ENCODE peak calls at places on chromosomes 1 and 21, in four cellular contexts. One of them, this sample, is unnamed.

GRCh38 chr21:29453511-29453910 is 154.8 kb downstream of the BACH1 start:
- DNase-seq in uterus: no peak
- DNase-seq in mesendoderm: no peak
- DNase-seq in SK-N-SH: no peak
- DNase-seq in this sample: no peak

GRCh38 chr21:16071082-16071481 is 341.3 kb downstream of the USP25 start:
- DNase-seq in SK-N-SH: peak
- DNase-seq in mesendoderm: peak
- DNase-seq in uterus: peak
- DNase-seq in this sample: peak

GRCh38 chr21:34520769-34521508 is 8.9 kb upstream of the KCNE1 start:
- DNase-seq in mesendoderm: no peak
- DNase-seq in uterus: no peak
- DNase-seq in SK-N-SH: no peak
- DNase-seq in this sample: no peak

GRCh38 chr1:1237874-1238701 is 6.1 kb downstream of the B3GALT6 start:
- DNase-seq in uterus: no peak
- DNase-seq in mesendoderm: no peak
- DNase-seq in SK-N-SH: no peak
- DNase-seq in this sample: no peak

GRCh38 chr1:242196101-242196500 is 197.2 kb upstream of the MAP1LC3C start:
- DNase-seq in uterus: no peak
- DNase-seq in SK-N-SH: no peak
- DNase-seq in mesendoderm: peak
- DNase-seq in this sample: no peak

GRCh38 chr21:10272216-10272615 is 249.2 kb upstream of the TPTE start:
- DNase-seq in SK-N-SH: no peak
- DNase-seq in mesendoderm: peak
- DNase-seq in uterus: no peak
- DNase-seq in this sample: no peak

GRCh38 chr1:93022580-93022979 is 56.5 kb upstream of the MTF2 start:
- DNase-seq in uterus: no peak
- DNase-seq in mesendoderm: no peak
- DNase-seq in SK-N-SH: no peak
- DNase-seq in this sample: no peak

GRCh38 chr1:157880621-157881020 is 39.0 kb upstream of the CD5L start:
- DNase-seq in SK-N-SH: no peak
- DNase-seq in mesendoderm: peak
- DNase-seq in uterus: no peak
- DNase-seq in this sample: no peak

GRCh38 chr1:53641481-53642214 is 97.3 kb downstream of the GLIS1 start:
- DNase-seq in mesendoderm: no peak
- DNase-seq in uterus: no peak
- DNase-seq in SK-N-SH: peak
- DNase-seq in this sample: no peak

GRCh38 chr1:230570724-230571390 is 71.4 kb upstream of the COG2 start:
- DNase-seq in uterus: no peak
- DNase-seq in SK-N-SH: no peak
- DNase-seq in mesendoderm: no peak
- DNase-seq in this sample: no peak

GRCh38 chr1:1763657-1764621 is 14.3 kb downstream of the NADK start:
- DNase-seq in SK-N-SH: no peak
- DNase-seq in uterus: no peak
- DNase-seq in mesendoderm: no peak
- DNase-seq in this sample: peak

GRCh38 chr1:12407050-12407961 is 177.5 kb downstream of the VPS13D start:
- DNase-seq in uterus: peak
- DNase-seq in mesendoderm: no peak
- DNase-seq in SK-N-SH: peak
- DNase-seq in this sample: no peak

GRCh38 chr1:67573481-67573880 is 111.5 kb upstream of the GADD45A start:
- DNase-seq in mesendoderm: no peak
- DNase-seq in SK-N-SH: no peak
- DNase-seq in uterus: no peak
- DNase-seq in this sample: no peak

GRCh38 chr1:109167114-109167513 is 46.6 kb upstream of the SARS1 start:
- DNase-seq in uterus: no peak
- DNase-seq in mesendoderm: no peak
- DNase-seq in SK-N-SH: no peak
- DNase-seq in this sample: no peak

GRCh38 chr1:18225236-18225904 is 117.8 kb downstream of the IGSF21 start:
- DNase-seq in uterus: no peak
- DNase-seq in SK-N-SH: no peak
- DNase-seq in mesendoderm: no peak
- DNase-seq in this sample: no peak

GRCh38 chr1:110916669-110917306 is 43.8 kb downstream of the CD53 start:
- DNase-seq in uterus: no peak
- DNase-seq in mesendoderm: peak
- DNase-seq in SK-N-SH: no peak
- DNase-seq in this sample: no peak

GRCh38 chr1:214124281-214124805 is 136.6 kb downstream of the PROX1 start:
- DNase-seq in uterus: no peak
- DNase-seq in SK-N-SH: peak
- DNase-seq in mesendoderm: no peak
- DNase-seq in this sample: no peak

GRCh38 chr1:43708006-43708412 is 673 bp downstream of the ST3GAL3 start:
- DNase-seq in uterus: no peak
- DNase-seq in mesendoderm: peak
- DNase-seq in SK-N-SH: no peak
- DNase-seq in this sample: no peak

GRCh38 chr1:240170806-240171205 is 79.1 kb downstream of the FMN2 start:
- DNase-seq in SK-N-SH: no peak
- DNase-seq in mesendoderm: no peak
- DNase-seq in uterus: no peak
- DNase-seq in this sample: no peak

GRCh38 chr1:10475510-10475909 is 760 bp downstream of the PEX14 start:
- DNase-seq in uterus: no peak
- DNase-seq in mesendoderm: no peak
- DNase-seq in SK-N-SH: peak
- DNase-seq in this sample: no peak

GRCh38 chr1:37734629-37735591 is 30.0 kb downstream of the EPHA10 start:
- DNase-seq in mesendoderm: peak
- DNase-seq in SK-N-SH: no peak
- DNase-seq in uterus: no peak
- DNase-seq in this sample: no peak
- H3K27ac ChIP-seq in mesendoderm: no peak
- H3K27ac ChIP-seq in SK-N-SH: no peak
- H3K27ac ChIP-seq in uterus: no peak
- H3K27ac ChIP-seq in this sample: no peak

DNA sequence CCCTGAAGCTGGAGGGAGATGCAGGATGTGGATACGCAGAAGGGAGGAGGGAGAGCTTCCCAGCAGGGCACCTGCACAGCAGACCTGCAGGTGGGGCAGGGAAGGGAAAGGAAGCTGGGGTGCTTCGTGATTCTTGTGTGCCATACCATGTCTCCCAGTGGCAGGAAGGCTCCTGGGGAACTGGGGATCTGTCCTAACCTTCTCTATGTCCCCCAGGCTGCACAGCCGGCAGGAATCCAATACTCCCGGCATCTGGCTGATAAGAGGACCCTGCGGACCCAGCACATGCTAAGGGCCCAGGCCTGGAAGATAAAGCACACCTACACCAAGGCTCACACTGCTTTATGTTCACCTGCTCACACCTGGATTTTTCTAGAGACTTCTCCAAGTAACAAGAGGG is 79.4 kb downstream of the ITPKB start:
- DNase-seq in uterus: no peak
- DNase-seq in SK-N-SH: no peak
- DNase-seq in mesendoderm: no peak
- DNase-seq in this sample: no peak
- H3K27ac ChIP-seq in uterus: no peak
- H3K27ac ChIP-seq in SK-N-SH: no peak
- H3K27ac ChIP-seq in mesendoderm: no peak
- H3K27ac ChIP-seq in this sample: no peak

DNA sequence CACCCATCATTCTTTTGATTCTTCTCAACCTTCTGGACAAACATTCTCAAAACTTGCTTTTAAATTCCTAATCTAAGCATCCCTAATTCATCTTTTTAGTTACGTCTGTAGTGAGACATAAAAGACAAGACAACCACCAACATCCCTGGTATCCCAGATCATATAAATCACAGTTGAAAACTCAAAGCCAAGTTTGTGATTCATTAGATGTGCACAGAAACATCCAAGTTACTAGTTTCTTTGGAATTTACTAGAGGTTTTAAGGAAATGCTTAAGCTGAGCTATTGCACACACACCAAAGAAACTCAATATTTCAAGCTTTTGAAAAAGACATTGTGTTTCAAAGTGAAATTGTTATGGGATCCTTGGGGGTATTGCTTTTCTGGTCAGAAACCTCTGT is 47.6 kb downstream of the ATP6V1G3 start:
- DNase-seq in mesendoderm: no peak
- DNase-seq in uterus: no peak
- DNase-seq in SK-N-SH: no peak
- DNase-seq in this sample: no peak
- H3K27ac ChIP-seq in mesendoderm: no peak
- H3K27ac ChIP-seq in uterus: no peak
- H3K27ac ChIP-seq in SK-N-SH: peak
- H3K27ac ChIP-seq in this sample: no peak

GRCh38 chr1:153652795-153653507 is 5.6 kb upstream of the SNAPIN start:
- DNase-seq in uterus: no peak
- DNase-seq in mesendoderm: peak
- DNase-seq in SK-N-SH: no peak
- DNase-seq in this sample: no peak
- H3K27ac ChIP-seq in uterus: no peak
- H3K27ac ChIP-seq in mesendoderm: no peak
- H3K27ac ChIP-seq in SK-N-SH: no peak
- H3K27ac ChIP-seq in this sample: no peak

GRCh38 chr1:32773018-32773763 is 44.0 kb downstream of the YARS1 start:
- DNase-seq in mesendoderm: peak
- DNase-seq in SK-N-SH: peak
- DNase-seq in uterus: peak
- DNase-seq in this sample: peak

GRCh38 chr1:32773764-32774463 is 43.2 kb downstream of the YARS1 start:
- DNase-seq in mesendoderm: peak
- DNase-seq in uterus: no peak
- DNase-seq in SK-N-SH: no peak
- DNase-seq in this sample: no peak

GRCh38 chr1:32774950-32775634 is 42.1 kb downstream of the YARS1 start:
- DNase-seq in uterus: no peak
- DNase-seq in mesendoderm: peak
- DNase-seq in SK-N-SH: peak
- DNase-seq in this sample: no peak

GRCh38 chr1:32774464-32774808 is 42.7 kb downstream of the YARS1 start:
- DNase-seq in uterus: no peak
- DNase-seq in mesendoderm: peak
- DNase-seq in SK-N-SH: no peak
- DNase-seq in this sample: no peak

GRCh38 chr1:32775640-32776337 is 41.4 kb downstream of the YARS1 start:
- DNase-seq in SK-N-SH: peak
- DNase-seq in mesendoderm: peak
- DNase-seq in uterus: no peak
- DNase-seq in this sample: no peak
- H3K27ac ChIP-seq in SK-N-SH: peak
- H3K27ac ChIP-seq in mesendoderm: no peak
- H3K27ac ChIP-seq in uterus: no peak
- H3K27ac ChIP-seq in this sample: no peak

DNA sequence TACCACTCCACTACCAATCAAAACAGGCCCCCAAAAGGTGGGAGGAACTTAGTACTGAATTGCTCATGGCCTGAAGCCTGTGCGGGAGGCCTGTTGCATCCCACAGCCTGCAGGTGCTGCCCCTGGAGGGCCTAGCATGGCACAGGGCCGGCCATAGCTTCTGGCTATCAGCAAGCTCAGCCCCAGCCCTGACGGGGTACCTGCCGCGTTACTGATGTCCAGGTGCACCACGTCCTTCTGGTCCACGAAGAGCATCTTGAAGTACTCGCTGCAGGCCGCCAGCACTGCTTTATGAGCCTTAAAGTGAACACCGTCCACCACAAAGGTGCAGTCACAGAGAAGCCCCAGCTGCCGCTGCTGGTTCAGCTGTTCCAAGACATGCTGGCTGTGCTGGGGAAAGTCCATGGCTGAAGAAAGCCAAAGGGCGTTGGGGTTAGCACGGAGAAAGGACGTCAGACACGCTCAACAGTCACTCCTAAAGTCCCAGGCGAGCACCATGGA is 27.8 kb downstream of the ZBTB17 start:
- DNase-seq in mesendoderm: peak
- DNase-seq in SK-N-SH: no peak
- DNase-seq in uterus: no peak
- DNase-seq in this sample: no peak
- H3K27ac ChIP-seq in mesendoderm: no peak
- H3K27ac ChIP-seq in SK-N-SH: peak
- H3K27ac ChIP-seq in uterus: peak
- H3K27ac ChIP-seq in this sample: peak

GRCh38 chr1:163165119-163165518 is 37.6 kb downstream of the RGS5 start:
- DNase-seq in uterus: no peak
- DNase-seq in SK-N-SH: no peak
- DNase-seq in mesendoderm: no peak
- DNase-seq in this sample: no peak

GRCh38 chr1:163169553-163169952 is 33.2 kb downstream of the RGS5 start:
- DNase-seq in SK-N-SH: no peak
- DNase-seq in uterus: no peak
- DNase-seq in mesendoderm: no peak
- DNase-seq in this sample: no peak

GRCh38 chr1:163170331-163170730 is 32.4 kb downstream of the RGS5 start:
- DNase-seq in SK-N-SH: no peak
- DNase-seq in mesendoderm: no peak
- DNase-seq in uterus: no peak
- DNase-seq in this sample: no peak

GRCh38 chr1:163166886-163167555 is 35.7 kb downstream of the RGS5 start:
- DNase-seq in uterus: no peak
- DNase-seq in mesendoderm: no peak
- DNase-seq in SK-N-SH: no peak
- DNase-seq in this sample: no peak

GRCh38 chr1:163168053-163168452 is 34.7 kb downstream of the RGS5 start:
- DNase-seq in uterus: no peak
- DNase-seq in SK-N-SH: no peak
- DNase-seq in mesendoderm: peak
- DNase-seq in this sample: no peak
- H3K27ac ChIP-seq in uterus: no peak
- H3K27ac ChIP-seq in SK-N-SH: peak
- H3K27ac ChIP-seq in mesendoderm: no peak
- H3K27ac ChIP-seq in this sample: no peak

GRCh38 chr1:164649146-164649545 is 90.2 kb downstream of the PBX1 start:
- DNase-seq in uterus: no peak
- DNase-seq in SK-N-SH: no peak
- DNase-seq in mesendoderm: no peak
- DNase-seq in this sample: no peak

GRCh38 chr1:164645921-164646320 is 86.9 kb downstream of the PBX1 start:
- DNase-seq in uterus: no peak
- DNase-seq in SK-N-SH: no peak
- DNase-seq in mesendoderm: no peak
- DNase-seq in this sample: no peak

GRCh38 chr1:164647211-164647610 is 88.2 kb downstream of the PBX1 start:
- DNase-seq in mesendoderm: peak
- DNase-seq in SK-N-SH: no peak
- DNase-seq in uterus: peak
- DNase-seq in this sample: no peak

GRCh38 chr1:164651378-164651951 is 92.5 kb downstream of the PBX1 start:
- DNase-seq in uterus: peak
- DNase-seq in mesendoderm: no peak
- DNase-seq in SK-N-SH: no peak
- DNase-seq in this sample: no peak

GRCh38 chr1:164648211-164649080 is 89.5 kb downstream of the PBX1 start:
- DNase-seq in uterus: no peak
- DNase-seq in mesendoderm: peak
- DNase-seq in SK-N-SH: peak
- DNase-seq in this sample: no peak
- H3K27ac ChIP-seq in uterus: peak
- H3K27ac ChIP-seq in mesendoderm: no peak
- H3K27ac ChIP-seq in SK-N-SH: no peak
- H3K27ac ChIP-seq in this sample: no peak

This sample was measured in caudate nucleus.